ENCODE peak calls at places on chromosomes 6 and 20, in six cellular contexts. One of them, this sample, is unnamed.

GRCh38 chr6:5541751-5542432 is 280.6 kb downstream of the FARS2 start:
- DNase-seq in neuronal stem cell: no peak
- DNase-seq in IMR-90: peak; percentile 33
- DNase-seq in H9: peak; percentile 77
- DNase-seq in trophoblast cell: peak; percentile 90
- DNase-seq in mesenchymal stem cell: peak; percentile 16
- DNase-seq in this sample: no peak

GRCh38 chr6:52522151-52522626 is 54.7 kb downstream of the TRAM2 start:
- DNase-seq in neuronal stem cell: no peak
- DNase-seq in IMR-90: peak; percentile 79
- DNase-seq in H9: no peak
- DNase-seq in trophoblast cell: no peak
- DNase-seq in mesenchymal stem cell: no peak
- DNase-seq in this sample: no peak

GRCh38 chr6:169342655-169343054 is 89.0 kb upstream of the THBS2 start:
- DNase-seq in neuronal stem cell: no peak
- DNase-seq in IMR-90: no peak
- DNase-seq in H9: no peak
- DNase-seq in trophoblast cell: no peak
- DNase-seq in mesenchymal stem cell: no peak
- DNase-seq in this sample: no peak

GRCh38 chr20:63708301-63709148 is 686 bp downstream of the ZGPAT start:
- DNase-seq in neuronal stem cell: no peak
- DNase-seq in IMR-90: no peak
- DNase-seq in H9: peak; percentile 28
- DNase-seq in trophoblast cell: no peak
- DNase-seq in mesenchymal stem cell: no peak
- DNase-seq in this sample: peak; percentile 52

GRCh38 chr6:2765896-2766766 is 938 bp downstream of the WRNIP1 start:
- DNase-seq in neuronal stem cell: peak; percentile 46
- DNase-seq in IMR-90: peak; percentile 30
- DNase-seq in H9: no peak
- DNase-seq in trophoblast cell: peak; percentile 34
- DNase-seq in mesenchymal stem cell: peak; percentile 58
- DNase-seq in this sample: no peak

GRCh38 chr6:145733207-145733606 is 2.1 kb downstream of the EPM2A start:
- DNase-seq in neuronal stem cell: no peak
- DNase-seq in IMR-90: no peak
- DNase-seq in H9: no peak
- DNase-seq in trophoblast cell: no peak
- DNase-seq in mesenchymal stem cell: no peak
- DNase-seq in this sample: no peak

GRCh38 chr6:13445005-13445743 is 42.2 kb downstream of the GFOD1 start:
- DNase-seq in neuronal stem cell: no peak
- DNase-seq in IMR-90: peak; percentile 64
- DNase-seq in H9: no peak
- DNase-seq in trophoblast cell: no peak
- DNase-seq in mesenchymal stem cell: no peak
- DNase-seq in this sample: no peak

GRCh38 chr6:31399589-31400466 is 3.6 kb upstream of the MICA start:
- DNase-seq in neuronal stem cell: peak; percentile 73
- DNase-seq in IMR-90: peak; percentile 80
- DNase-seq in H9: peak; percentile 78
- DNase-seq in trophoblast cell: peak; percentile 97
- DNase-seq in mesenchymal stem cell: peak; percentile 95
- DNase-seq in this sample: peak; percentile 87

GRCh38 chr20:17381701-17382100 is 149.5 kb downstream of the BFSP1 start:
- DNase-seq in neuronal stem cell: no peak
- DNase-seq in IMR-90: no peak
- DNase-seq in H9: no peak
- DNase-seq in trophoblast cell: no peak
- DNase-seq in mesenchymal stem cell: no peak
- DNase-seq in this sample: no peak

GRCh38 chr6:53984163-53984562 is 127.1 kb upstream of the MLIP start:
- DNase-seq in neuronal stem cell: no peak
- DNase-seq in IMR-90: peak; percentile 94
- DNase-seq in H9: no peak
- DNase-seq in trophoblast cell: peak; percentile 28
- DNase-seq in mesenchymal stem cell: peak; percentile 88
- DNase-seq in this sample: no peak

GRCh38 chr6:43718387-43719105 is 31.0 kb upstream of the MRPS18A start:
- DNase-seq in neuronal stem cell: no peak
- DNase-seq in IMR-90: no peak
- DNase-seq in H9: no peak
- DNase-seq in trophoblast cell: no peak
- DNase-seq in mesenchymal stem cell: no peak
- DNase-seq in this sample: no peak

GRCh38 chr6:132506461-132506860 is 6.5 kb downstream of the STX7 start:
- DNase-seq in neuronal stem cell: no peak
- DNase-seq in IMR-90: no peak
- DNase-seq in H9: no peak
- DNase-seq in trophoblast cell: no peak
- DNase-seq in mesenchymal stem cell: no peak
- DNase-seq in this sample: no peak

GRCh38 chr6:149045404-149045803 is 272.1 kb upstream of the TAB2 start:
- DNase-seq in neuronal stem cell: no peak
- DNase-seq in IMR-90: no peak
- DNase-seq in H9: no peak
- DNase-seq in trophoblast cell: no peak
- DNase-seq in mesenchymal stem cell: no peak
- DNase-seq in this sample: no peak

GRCh38 chr6:128492386-128492785 is 28.0 kb downstream of the PTPRK start:
- DNase-seq in neuronal stem cell: no peak
- DNase-seq in IMR-90: peak; percentile 90
- DNase-seq in H9: no peak
- DNase-seq in trophoblast cell: no peak
- DNase-seq in mesenchymal stem cell: no peak
- DNase-seq in this sample: no peak

GRCh38 chr6:106894978-106895702 is 79.4 kb downstream of the CD24 start:
- DNase-seq in neuronal stem cell: no peak
- DNase-seq in IMR-90: peak; percentile 11
- DNase-seq in H9: no peak
- DNase-seq in trophoblast cell: peak; percentile 28
- DNase-seq in mesenchymal stem cell: no peak
- DNase-seq in this sample: no peak

GRCh38 chr6:18990313-18990978 is 603.3 kb downstream of the RNF144B start:
- DNase-seq in neuronal stem cell: peak; percentile 74
- DNase-seq in IMR-90: peak; percentile 20
- DNase-seq in H9: peak; percentile 91
- DNase-seq in trophoblast cell: peak; percentile 38
- DNase-seq in mesenchymal stem cell: peak; percentile 16
- DNase-seq in this sample: peak; percentile 92

GRCh38 chr6:63573899-63574553 is 1.7 kb downstream of the LOC128125822 start:
- DNase-seq in neuronal stem cell: peak; percentile 40
- DNase-seq in IMR-90: peak; percentile 64
- DNase-seq in H9: peak; percentile 42
- DNase-seq in trophoblast cell: peak; percentile 54
- DNase-seq in mesenchymal stem cell: peak; percentile 86
- DNase-seq in this sample: no peak

GRCh38 chr6:121868191-121868590 is 432.7 kb downstream of the GJA1 start:
- DNase-seq in neuronal stem cell: no peak
- DNase-seq in IMR-90: peak; percentile 44
- DNase-seq in H9: no peak
- DNase-seq in trophoblast cell: peak; percentile 33
- DNase-seq in mesenchymal stem cell: peak; percentile 11
- DNase-seq in this sample: no peak

GRCh38 chr20:37737806-37738442 is 44.1 kb downstream of the CTNNBL1 start:
- DNase-seq in neuronal stem cell: no peak
- DNase-seq in IMR-90: no peak
- DNase-seq in H9: no peak
- DNase-seq in trophoblast cell: no peak
- DNase-seq in mesenchymal stem cell: no peak
- DNase-seq in this sample: no peak

GRCh38 chr20:5402903-5403531 is 86.3 kb upstream of the PROKR2 start:
- DNase-seq in neuronal stem cell: peak; percentile 6
- DNase-seq in IMR-90: peak; percentile 11
- DNase-seq in H9: peak; percentile 60
- DNase-seq in trophoblast cell: no peak
- DNase-seq in mesenchymal stem cell: peak; percentile 20
- DNase-seq in this sample: no peak

GRCh38 chr6:156948807-156949206 is 171.6 kb downstream of the ARID1B start:
- DNase-seq in neuronal stem cell: no peak
- DNase-seq in IMR-90: peak; percentile 97
- DNase-seq in H9: no peak
- DNase-seq in trophoblast cell: peak; percentile 75
- DNase-seq in mesenchymal stem cell: peak; percentile 88
- DNase-seq in this sample: no peak

GRCh38 chr6:39296745-39297640 is 17.2 kb downstream of the KCNK17 start:
- DNase-seq in neuronal stem cell: no peak
- DNase-seq in IMR-90: peak; percentile 26
- DNase-seq in H9: no peak
- DNase-seq in trophoblast cell: no peak
- DNase-seq in mesenchymal stem cell: no peak
- DNase-seq in this sample: no peak

GRCh38 chr20:2707353-2708072 is 14.9 kb downstream of the EBF4 start:
- DNase-seq in neuronal stem cell: no peak
- DNase-seq in IMR-90: no peak
- DNase-seq in H9: no peak
- DNase-seq in trophoblast cell: no peak
- DNase-seq in mesenchymal stem cell: no peak
- DNase-seq in this sample: no peak

GRCh38 chr6:84645563-84646266 is 118.7 kb downstream of the TBX18 start:
- DNase-seq in neuronal stem cell: no peak
- DNase-seq in IMR-90: peak; percentile 73
- DNase-seq in H9: no peak
- DNase-seq in trophoblast cell: no peak
- DNase-seq in mesenchymal stem cell: peak; percentile 70
- DNase-seq in this sample: no peak

GRCh38 chr6:111606620-111607115 is 990 bp upstream of the TRAF3IP2 start:
- DNase-seq in neuronal stem cell: no peak
- DNase-seq in IMR-90: no peak
- DNase-seq in H9: no peak
- DNase-seq in trophoblast cell: no peak
- DNase-seq in mesenchymal stem cell: peak; percentile 43
- DNase-seq in this sample: no peak

GRCh38 chr20:45218133-45218532 is 3.0 kb upstream of the SEMG2 start:
- DNase-seq in neuronal stem cell: no peak
- DNase-seq in IMR-90: no peak
- DNase-seq in H9: no peak
- DNase-seq in trophoblast cell: no peak
- DNase-seq in mesenchymal stem cell: no peak
- DNase-seq in this sample: no peak

GRCh38 chr6:149482542-149483261 is 2.1 kb downstream of the ZC3H12D start:
- DNase-seq in neuronal stem cell: no peak
- DNase-seq in IMR-90: no peak
- DNase-seq in H9: no peak
- DNase-seq in trophoblast cell: no peak
- DNase-seq in mesenchymal stem cell: no peak
- DNase-seq in this sample: no peak

GRCh38 chr6:110518281-110518623 is 41.8 kb upstream of the SLC22A16 start:
- DNase-seq in neuronal stem cell: no peak
- DNase-seq in IMR-90: peak; percentile 29
- DNase-seq in H9: no peak
- DNase-seq in trophoblast cell: no peak
- DNase-seq in mesenchymal stem cell: peak; percentile 30
- DNase-seq in this sample: no peak

GRCh38 chr6:110514818-110515217 is 38.4 kb upstream of the SLC22A16 start:
- DNase-seq in neuronal stem cell: no peak
- DNase-seq in IMR-90: no peak
- DNase-seq in H9: no peak
- DNase-seq in trophoblast cell: no peak
- DNase-seq in mesenchymal stem cell: no peak
- DNase-seq in this sample: no peak

GRCh38 chr6:110520188-110520956 is 44.0 kb upstream of the SLC22A16 start:
- DNase-seq in neuronal stem cell: no peak
- DNase-seq in IMR-90: no peak
- DNase-seq in H9: no peak
- DNase-seq in trophoblast cell: no peak
- DNase-seq in mesenchymal stem cell: no peak
- DNase-seq in this sample: no peak

GRCh38 chr6:110517034-110517433 is 40.6 kb upstream of the SLC22A16 start:
- DNase-seq in neuronal stem cell: no peak
- DNase-seq in IMR-90: no peak
- DNase-seq in H9: no peak
- DNase-seq in trophoblast cell: no peak
- DNase-seq in mesenchymal stem cell: no peak
- DNase-seq in this sample: no peak

GRCh38 chr6:110517601-110518280 is 41.3 kb upstream of the SLC22A16 start:
- DNase-seq in neuronal stem cell: no peak
- DNase-seq in IMR-90: no peak
- DNase-seq in H9: no peak
- DNase-seq in trophoblast cell: no peak
- DNase-seq in mesenchymal stem cell: no peak
- DNase-seq in this sample: no peak
- H4K91ac ChIP-seq in neuronal stem cell: no peak overlapping the region
- H4K91ac ChIP-seq in IMR-90: no peak overlapping the region
- H4K91ac ChIP-seq in H9: no peak overlapping the region
- H4K91ac ChIP-seq in trophoblast cell: no peak overlapping the region
- H4K91ac ChIP-seq in mesenchymal stem cell: no peak overlapping the region
- H4K91ac ChIP-seq in this sample: no peak overlapping the region

GRCh38 chr20:6756961-6757595 is 10.4 kb upstream of the BMP2 start:
- DNase-seq in neuronal stem cell: no peak
- DNase-seq in IMR-90: no peak
- DNase-seq in H9: no peak
- DNase-seq in trophoblast cell: no peak
- DNase-seq in mesenchymal stem cell: no peak
- DNase-seq in this sample: no peak
- H4K91ac ChIP-seq in neuronal stem cell: no peak overlapping the region
- H4K91ac ChIP-seq in IMR-90: no peak overlapping the region
- H4K91ac ChIP-seq in H9: no peak overlapping the region
- H4K91ac ChIP-seq in trophoblast cell: no peak overlapping the region
- H4K91ac ChIP-seq in mesenchymal stem cell: no peak overlapping the region
- H4K91ac ChIP-seq in this sample: no peak overlapping the region

DNA sequence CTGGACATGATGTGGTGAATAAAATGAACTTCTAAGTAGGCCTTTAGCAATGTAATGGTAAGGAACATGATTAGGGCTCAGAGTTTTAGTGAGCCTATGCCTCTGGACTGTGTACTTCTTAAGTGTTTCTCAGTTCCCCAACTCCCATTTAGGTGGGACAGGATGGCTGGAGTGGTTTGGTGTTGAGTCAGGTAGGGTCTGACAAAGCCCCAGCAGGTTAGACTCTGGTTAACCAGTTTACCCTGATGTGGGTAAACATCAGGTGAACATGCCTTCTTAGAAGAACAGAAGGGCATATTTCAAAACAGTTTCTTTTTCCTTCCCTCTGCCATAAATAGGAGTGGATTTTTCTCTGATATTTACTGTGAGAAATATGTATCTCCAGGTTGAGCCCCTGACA is 1548.7 kb downstream of the GRIK2 start:
- DNase-seq in neuronal stem cell: no peak
- DNase-seq in IMR-90: no peak
- DNase-seq in H9: no peak
- DNase-seq in trophoblast cell: peak; percentile 54
- DNase-seq in mesenchymal stem cell: no peak
- DNase-seq in this sample: no peak
- H4K91ac ChIP-seq in neuronal stem cell: no peak overlapping the region
- H4K91ac ChIP-seq in IMR-90: no peak overlapping the region
- H4K91ac ChIP-seq in H9: no peak overlapping the region
- H4K91ac ChIP-seq in trophoblast cell: no peak overlapping the region
- H4K91ac ChIP-seq in mesenchymal stem cell: no peak overlapping the region
- H4K91ac ChIP-seq in this sample: no peak overlapping the region

DNA sequence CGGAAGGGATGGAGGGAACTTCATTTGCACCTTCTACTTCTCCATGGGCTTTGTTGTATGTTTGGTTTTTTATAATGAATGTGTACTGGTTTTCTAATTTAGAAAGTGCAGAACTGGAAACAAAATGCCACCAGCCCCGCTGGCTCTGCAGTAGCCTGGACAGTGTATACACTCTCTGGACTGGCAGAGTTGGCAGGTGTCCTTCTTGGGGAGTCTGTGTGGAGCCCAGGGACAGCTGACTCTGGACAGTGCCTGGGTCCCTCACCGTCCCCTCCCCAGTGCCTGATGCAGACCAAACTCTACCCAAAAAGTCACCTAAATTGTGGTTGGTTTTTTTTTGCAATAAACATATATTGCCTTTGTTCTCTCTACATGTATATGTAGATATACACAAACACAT is 91.0 kb downstream of the SLC2A10 start:
- DNase-seq in neuronal stem cell: no peak
- DNase-seq in IMR-90: no peak
- DNase-seq in H9: no peak
- DNase-seq in trophoblast cell: no peak
- DNase-seq in mesenchymal stem cell: no peak
- DNase-seq in this sample: no peak
- H4K91ac ChIP-seq in neuronal stem cell: no peak overlapping the region
- H4K91ac ChIP-seq in IMR-90: no peak overlapping the region
- H4K91ac ChIP-seq in H9: no peak overlapping the region
- H4K91ac ChIP-seq in trophoblast cell: no peak overlapping the region
- H4K91ac ChIP-seq in mesenchymal stem cell: no peak overlapping the region
- H4K91ac ChIP-seq in this sample: no peak overlapping the region

This sample was measured in H1.